ENCODE peak calls at places on chromosomes 3 and 15, in eight cellular contexts. P, C, Z, H, F, J, M and U are unnamed samples.

GRCh38 chr3:116141724-116142123 is 303.6 kb downstream of the LSAMP start:
- DNase-seq in P (no peak), F (no peak), Z (no peak), M (no peak), J (no peak), C (no peak), H (no peak), U (no peak)

GRCh38 chr3:32202496-32202895 is 36.0 kb upstream of the CMTM8 start:
- DNase-seq in P (no peak), C (no peak), F (no peak), Z (no peak), M (no peak), H (no peak), J (no peak), U (no peak)

GRCh38 chr3:16496408-16497222 is 16.9 kb downstream of the RFTN1 start:
- DNase-seq in J (peak; percentile 56), F (no peak), Z (no peak), C (no peak), M (no peak), P (no peak), H (no peak), U (no peak)

GRCh38 chr3:139764936-139765335 is 87.2 kb upstream of the NMNAT3 start:
- DNase-seq in Z (no peak), M (no peak), H (no peak), P (no peak), J (no peak), C (no peak), F (no peak), U (no peak)

GRCh38 chr15:38297623-38298388 is 45.2 kb downstream of the SPRED1 start:
- DNase-seq in F (no peak), Z (no peak), M (no peak), P (no peak), H (no peak), C (no peak), J (no peak), U (no peak)

GRCh38 chr3:177802151-177802900 is 605.0 kb upstream of the TBL1XR1 start:
- DNase-seq in H (no peak), P (no peak), J (no peak), Z (no peak), C (no peak), F (peak; percentile 29), M (no peak), U (no peak)

GRCh38 chr3:127786358-127787070 is 35.8 kb downstream of the MGLL start:
- DNase-seq in C (peak; percentile 90), J (no peak), H (no peak), Z (peak; percentile 77), P (peak; percentile 40), F (peak; percentile 77), M (peak; percentile 81), U (no peak)

GRCh38 chr15:48940508-48940907 is 23.2 kb downstream of the SHC4 start:
- DNase-seq in M (no peak), F (no peak), J (peak; percentile 68), C (no peak), Z (no peak), H (no peak), P (no peak), U (no peak)

GRCh38 chr3:143847787-143848631 is at the start of gene SLC9A9:
- DNase-seq in Z (no peak), C (no peak), F (peak; percentile 93), H (no peak), J (peak; percentile 59), P (no peak), M (peak; percentile 19), U (peak; percentile 9)

GRCh38 chr3:27293954-27294353 is 75.2 kb downstream of the NEK10 start:
- DNase-seq in P (no peak), F (no peak), M (no peak), Z (no peak), H (no peak), J (no peak), C (no peak), U (no peak)

GRCh38 chr15:82043130-82043673 is 2.6 kb downstream of the MEX3B start:
- DNase-seq in F (no peak), H (no peak), P (no peak), M (no peak), C (no peak), Z (no peak), J (no peak), U (no peak)

GRCh38 chr3:129439381-129439816 is 349 bp downstream of the MBD4 start:
- DNase-seq in C (no peak), H (peak; percentile 18), Z (no peak), J (no peak), F (peak; percentile 36), M (peak; percentile 53), P (peak; percentile 61), U (peak; percentile 30)

GRCh38 chr3:66353530-66353929 is 132.7 kb downstream of the SLC25A26 start:
- DNase-seq in J (no peak), F (no peak), M (no peak), C (no peak), P (no peak), H (no peak), Z (no peak), U (no peak)

GRCh38 chr3:86990734-86991481 is at the start of gene VGLL3:
- DNase-seq in C (peak; percentile 91), F (no peak), P (peak; percentile 18), M (peak; percentile 78), J (no peak), Z (no peak), H (no peak), U (no peak)

GRCh38 chr15:90609254-90610185 is 79.8 kb downstream of the CRTC3 start:
- DNase-seq in H (no peak), F (no peak), C (no peak), P (no peak), M (no peak), Z (no peak), J (no peak), U (no peak)

GRCh38 chr3:4595709-4596108 is 102.6 kb downstream of the ITPR1 start:
- DNase-seq in H (no peak), P (no peak), F (no peak), J (no peak), Z (no peak), M (no peak), C (no peak), U (no peak)

GRCh38 chr3:123318374-123318773 is 116.6 kb downstream of the SEC22A start:
- DNase-seq in Z (no peak), C (no peak), P (no peak), F (no peak), M (no peak), J (no peak), H (no peak), U (no peak)

GRCh38 chr15:70423267-70423666 is 325.6 kb upstream of the TLE3 start:
- DNase-seq in H (no peak), C (no peak), P (no peak), M (no peak), F (no peak), Z (no peak), J (no peak), U (no peak)

GRCh38 chr15:66749841-66750575 is 48.0 kb downstream of the SMAD6 start:
- DNase-seq in C (no peak), F (no peak), H (no peak), P (no peak), M (peak; percentile 20), Z (no peak), J (no peak), U (no peak)